ENCODE peak calls at places on chromosomes 11 and 22, in six cellular contexts. X is hepatocyte, U is IMR-90, K is Karpas-422, B is neural progenitor cell, O is astrocyte. F is an unnamed sample.

GRCh38 chr11:120306519-120307242 is 18.4 kb upstream of the TLCD5 start:
- DNase-seq in X (peak; percentile 81), U (peak; percentile 91), K (no peak), B (peak; percentile 34), O (peak; percentile 89), F (peak; percentile 55)

GRCh38 chr22:25060522-25061071 is 108.1 kb downstream of the KIAA1671 start:
- DNase-seq in X (no peak), U (no peak), K (peak; percentile 48), B (no peak), O (no peak), F (no peak)

GRCh38 chr11:47766363-47767227 is 546 bp downstream of the FNBP4 start:
- DNase-seq in X (peak; percentile 71), U (peak; percentile 66), K (peak; percentile 81), B (peak; percentile 57), O (peak; percentile 59), F (no peak)

GRCh38 chr11:62725686-62726085 is 1.6 kb downstream of the HNRNPUL2 start:
- DNase-seq in X (no peak), U (no peak), K (no peak), B (no peak), O (no peak), F (no peak)

GRCh38 chr11:288328-289144 is at the start of gene PGGHG:
- DNase-seq in X (peak; percentile 84), U (no peak), K (peak; percentile 67), B (peak; percentile 74), O (no peak), F (no peak)

GRCh38 chr11:28528217-28528616 is 420.0 kb downstream of the METTL15 start:
- DNase-seq in X (no peak), U (no peak), K (no peak), B (no peak), O (no peak), F (no peak)

GRCh38 chr11:48170840-48171233 is 45.8 kb upstream of the OR4B1 start:
- DNase-seq in X (peak; percentile 16), U (peak; percentile 46), K (no peak), B (no peak), O (peak; percentile 24), F (no peak)

GRCh38 chr22:24510694-24511625 is 15.8 kb downstream of the UPB1 start:
- DNase-seq in X (peak; percentile 51), U (peak; percentile 68), K (peak; percentile 92), B (no peak), O (peak; percentile 74), F (no peak)

GRCh38 chr11:125404811-125405481 is 91.1 kb downstream of the FEZ1 start:
- DNase-seq in X (peak; percentile 82), U (peak; percentile 47), K (peak; percentile 73), B (peak; percentile 87), O (no peak), F (no peak)

GRCh38 chr11:28760676-28761390 is 652.6 kb downstream of the METTL15 start:
- DNase-seq in X (no peak), U (peak; percentile 27), K (no peak), B (no peak), O (peak; percentile 87), F (no peak)

GRCh38 chr11:8917157-8917820 is 6.3 kb downstream of the AKIP1 start:
- DNase-seq in X (peak; percentile 62), U (peak; percentile 93), K (no peak), B (peak; percentile 79), O (peak; percentile 94), F (no peak)

GRCh38 chr11:20782771-20783170 is 113.4 kb downstream of the NELL1 start:
- DNase-seq in X (no peak), U (no peak), K (no peak), B (no peak), O (no peak), F (no peak)

GRCh38 chr22:20664594-20664959 is 109.3 kb upstream of the SERPIND1 start:
- DNase-seq in X (no peak), U (no peak), K (no peak), B (no peak), O (no peak), F (no peak)

GRCh38 chr11:93817426-93818348 is 32.7 kb downstream of the VSTM5 start:
- DNase-seq in X (no peak), U (no peak), K (no peak), B (no peak), O (no peak), F (no peak)

GRCh38 chr11:33835143-33835878 is 56.6 kb downstream of the LMO2 start:
- DNase-seq in X (peak; percentile 73), U (peak; percentile 76), K (peak; percentile 51), B (no peak), O (peak; percentile 74), F (peak; percentile 21)

GRCh38 chr11:829946-830294 is 2.2 kb downstream of the CRACR2B start:
- DNase-seq in X (no peak), U (no peak), K (no peak), B (no peak), O (no peak), F (no peak)

GRCh38 chr22:31947296-31947695 is 3.0 kb downstream of the YWHAH start:
- DNase-seq in X (no peak), U (no peak), K (peak; percentile 80), B (no peak), O (no peak), F (no peak)

GRCh38 chr11:75014129-75014528 is 25.4 kb downstream of the NEU3 start:
- DNase-seq in X (peak; percentile 18), U (peak; percentile 95), K (no peak), B (no peak), O (peak; percentile 76), F (no peak)

GRCh38 chr11:70535191-70535971 is 137.1 kb downstream of the CTTN start:
- DNase-seq in X (no peak), U (no peak), K (no peak), B (no peak), O (no peak), F (no peak)

GRCh38 chr11:23112987-23113886 is 253.0 kb upstream of the CCDC179 start:
- DNase-seq in X (peak; percentile 76), U (peak; percentile 63), K (peak; percentile 74), B (peak; percentile 59), O (peak; percentile 41), F (no peak)

GRCh38 chr22:38172016-38172431 is 9.6 kb downstream of the PLA2G6 start:
- DNase-seq in X (no peak), U (peak; percentile 51), K (peak; percentile 58), B (no peak), O (peak; percentile 70), F (peak; percentile 90)

GRCh38 chr22:44108806-44109385 is 71.8 kb upstream of the PARVG start:
- DNase-seq in X (no peak), U (no peak), K (no peak), B (no peak), O (no peak), F (no peak)

GRCh38 chr11:129917231-129917630 is 21.9 kb upstream of the NFRKB start:
- DNase-seq in X (no peak), U (peak; percentile 39), K (no peak), B (no peak), O (peak; percentile 23), F (no peak)

DNA sequence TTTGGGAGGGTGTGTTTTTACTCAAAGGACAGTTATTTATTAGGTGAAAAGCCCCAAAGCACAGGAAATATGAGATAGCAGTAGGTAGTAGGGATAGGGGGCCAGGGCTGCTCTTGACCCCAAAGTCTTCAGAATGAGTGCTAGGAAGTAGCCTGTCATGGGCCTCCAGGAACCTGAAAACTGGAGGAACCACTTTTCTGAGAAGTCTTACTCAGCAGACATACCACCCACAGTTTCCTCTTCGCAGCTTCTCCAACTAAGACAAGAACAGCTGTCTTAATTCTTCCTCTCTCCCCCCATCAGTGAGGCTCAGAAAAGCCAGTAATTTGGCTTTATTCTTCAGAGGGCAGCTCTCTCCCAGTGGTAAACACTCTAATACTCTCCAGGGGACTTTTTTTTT is 84.0 kb upstream of the CTSC start:
- DNase-seq in X (peak; percentile 19), U (peak; percentile 48), K (no peak), B (peak; percentile 6), O (peak; percentile 40), F (no peak)
- H2AFZ ChIP-seq in X (no peak overlapping the region), U (no peak overlapping the region), K (no peak overlapping the region), B (no peak overlapping the region), O (no peak overlapping the region), F (no peak overlapping the region)

DNA sequence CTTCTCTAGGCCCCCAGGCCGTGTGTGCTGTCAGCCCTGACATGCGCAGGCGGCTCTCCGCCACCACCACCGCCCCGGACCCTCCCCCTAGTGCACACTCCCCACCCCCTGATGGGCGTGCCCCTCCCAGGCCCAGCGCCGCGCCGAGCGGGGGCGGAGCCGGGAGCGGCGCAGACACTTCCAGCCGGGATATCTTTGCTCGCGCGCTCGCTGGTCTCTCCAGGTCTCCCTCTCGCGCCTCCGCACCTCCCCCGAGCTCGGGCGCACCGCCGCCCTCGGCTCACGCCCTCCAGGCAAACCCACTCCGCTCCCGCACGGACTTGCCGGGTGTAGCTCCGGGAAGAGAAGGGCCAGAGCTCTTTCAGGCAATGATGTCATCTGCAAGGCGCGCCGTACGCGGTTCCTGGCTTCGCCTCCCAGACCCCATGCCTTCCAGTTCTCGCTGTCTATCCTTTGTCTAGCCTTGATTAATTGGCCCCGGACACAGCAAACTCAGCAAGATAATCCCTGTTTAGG is at the start of gene SCN3B:
- DNase-seq in X (peak; percentile 92), U (peak; percentile 61), K (no peak), B (peak; percentile 88), O (peak; percentile 74), F (peak; percentile 7)
- H2AFZ ChIP-seq in X (peak within 1 kb of the TSS; percentile 66), U (peak within 1 kb of the TSS; percentile 94), K (no peak within 1 kb of the TSS), B (peak within 1 kb of the TSS; percentile 99), O (peak within 1 kb of the TSS; percentile 97), F (peak within 1 kb of the TSS; percentile 83)

GRCh38 chr11:12552677-12553076 is 121.5 kb upstream of the TEAD1 start:
- DNase-seq in X (peak; percentile 39), U (peak; percentile 90), K (no peak), B (no peak), O (peak; percentile 96), F (no peak)
- H2AFZ ChIP-seq in X (no peak overlapping the region), U (no peak overlapping the region), K (no peak overlapping the region), B (no peak overlapping the region), O (no peak overlapping the region), F (no peak overlapping the region)

GRCh38 chr11:32005786-32006406 is 85.0 kb upstream of the RCN1 start:
- DNase-seq in X (no peak), U (peak; percentile 8), K (no peak), B (no peak), O (peak; percentile 63), F (no peak)

GRCh38 chr11:32003335-32003734 is 87.5 kb upstream of the RCN1 start:
- DNase-seq in X (no peak), U (no peak), K (no peak), B (no peak), O (no peak), F (no peak)

GRCh38 chr11:32008879-32009548 is 81.9 kb upstream of the RCN1 start:
- DNase-seq in X (no peak), U (no peak), K (no peak), B (no peak), O (no peak), F (no peak)

GRCh38 chr11:32002311-32002710 is 88.6 kb upstream of the RCN1 start:
- DNase-seq in X (no peak), U (no peak), K (no peak), B (no peak), O (no peak), F (no peak)

DNA sequence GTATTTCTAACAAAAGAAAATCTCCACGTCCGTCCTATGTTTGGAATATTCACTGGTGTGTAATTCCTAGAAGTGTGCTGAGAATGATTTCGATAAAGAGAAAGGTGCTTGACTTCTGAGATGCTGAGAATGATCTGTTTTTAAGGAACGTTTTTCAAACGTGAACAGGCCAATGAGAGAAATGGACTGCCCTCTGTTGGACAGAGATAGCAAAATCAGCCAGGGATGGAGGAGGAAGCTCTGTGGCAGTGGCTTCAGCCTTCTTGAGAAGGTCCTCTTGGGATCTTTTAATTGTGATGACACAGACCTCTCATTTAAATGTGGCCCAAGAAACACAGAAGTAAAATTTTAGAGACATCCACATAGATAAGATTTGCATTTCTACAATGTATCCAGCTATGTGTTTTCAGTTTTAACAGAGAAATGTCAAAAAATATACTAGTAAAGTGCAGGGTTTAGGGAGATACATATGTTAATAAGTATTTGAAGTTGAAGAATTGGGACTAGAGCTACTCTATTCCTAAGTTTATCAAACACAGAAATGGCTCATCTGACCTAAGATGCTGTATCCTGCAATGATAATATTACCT is 84.0 kb upstream of the RCN1 start:
- DNase-seq in X (peak; percentile 66), U (peak; percentile 51), K (peak; percentile 88), B (peak; percentile 74), O (peak; percentile 23), F (no peak)
- H2AFZ ChIP-seq in X (no peak overlapping the region), U (no peak overlapping the region), K (peak overlapping the region; percentile 74), B (peak overlapping the region; percentile 95), O (no peak overlapping the region), F (no peak overlapping the region)

F was measured in keratinocyte.